ENCODE peak calls at places on chromosomes 1 and 21, in four cellular contexts. One of them, this sample, is unnamed.

GRCh38 chr21:35198004-35198403 is 148.9 kb upstream of the RUNX1 start:
- DNase-seq in GM10248: no peak
- DNase-seq in CD4-positive, CD25-positive, alpha-beta regulatory T cell: no peak
- DNase-seq in choroid plexus epithelial cell: peak
- DNase-seq in this sample: no peak

GRCh38 chr1:25056536-25056935 is 126.5 kb upstream of the RUNX3 start:
- DNase-seq in CD4-positive, CD25-positive, alpha-beta regulatory T cell: no peak
- DNase-seq in GM10248: no peak
- DNase-seq in choroid plexus epithelial cell: no peak
- DNase-seq in this sample: no peak

GRCh38 chr1:198064181-198064580 is 92.6 kb upstream of the NEK7 start:
- DNase-seq in CD4-positive, CD25-positive, alpha-beta regulatory T cell: no peak
- DNase-seq in choroid plexus epithelial cell: no peak
- DNase-seq in GM10248: no peak
- DNase-seq in this sample: no peak

GRCh38 chr1:231534703-231535159 is 6.3 kb downstream of the TSNAX start:
- DNase-seq in CD4-positive, CD25-positive, alpha-beta regulatory T cell: no peak
- DNase-seq in GM10248: no peak
- DNase-seq in choroid plexus epithelial cell: no peak
- DNase-seq in this sample: no peak

GRCh38 chr1:2314297-2314802 is 77.0 kb downstream of the MORN1 start:
- DNase-seq in GM10248: no peak
- DNase-seq in CD4-positive, CD25-positive, alpha-beta regulatory T cell: no peak
- DNase-seq in choroid plexus epithelial cell: peak
- DNase-seq in this sample: no peak

GRCh38 chr1:233549917-233550316 is 64.0 kb upstream of the KCNK1 start:
- DNase-seq in GM10248: no peak
- DNase-seq in CD4-positive, CD25-positive, alpha-beta regulatory T cell: no peak
- DNase-seq in choroid plexus epithelial cell: no peak
- DNase-seq in this sample: no peak

GRCh38 chr1:43951021-43951985 is 4.6 kb downstream of the IPO13 start:
- DNase-seq in GM10248: no peak
- DNase-seq in CD4-positive, CD25-positive, alpha-beta regulatory T cell: no peak
- DNase-seq in choroid plexus epithelial cell: no peak
- DNase-seq in this sample: no peak

GRCh38 chr1:237568955-237569354 is 321.8 kb downstream of the ZP4 start:
- DNase-seq in GM10248: no peak
- DNase-seq in choroid plexus epithelial cell: peak
- DNase-seq in CD4-positive, CD25-positive, alpha-beta regulatory T cell: no peak
- DNase-seq in this sample: no peak

GRCh38 chr1:182119631-182120030 is 58.1 kb upstream of the ZNF648 start:
- DNase-seq in GM10248: no peak
- DNase-seq in CD4-positive, CD25-positive, alpha-beta regulatory T cell: no peak
- DNase-seq in choroid plexus epithelial cell: no peak
- DNase-seq in this sample: no peak

GRCh38 chr1:116666747-116667576 is 571 bp downstream of the IGSF3 start:
- DNase-seq in choroid plexus epithelial cell: no peak
- DNase-seq in CD4-positive, CD25-positive, alpha-beta regulatory T cell: no peak
- DNase-seq in GM10248: peak
- DNase-seq in this sample: peak

GRCh38 chr1:28955930-28956552 is 41.7 kb downstream of the EPB41 start:
- DNase-seq in CD4-positive, CD25-positive, alpha-beta regulatory T cell: no peak
- DNase-seq in choroid plexus epithelial cell: peak
- DNase-seq in GM10248: no peak
- DNase-seq in this sample: no peak

GRCh38 chr1:39818482-39818881 is 29.8 kb upstream of the BMP8B start:
- DNase-seq in GM10248: no peak
- DNase-seq in CD4-positive, CD25-positive, alpha-beta regulatory T cell: no peak
- DNase-seq in choroid plexus epithelial cell: no peak
- DNase-seq in this sample: no peak

GRCh38 chr1:228336308-228337030 is 70.2 kb downstream of the TRIM11 start:
- DNase-seq in GM10248: no peak
- DNase-seq in choroid plexus epithelial cell: no peak
- DNase-seq in CD4-positive, CD25-positive, alpha-beta regulatory T cell: no peak
- DNase-seq in this sample: no peak

GRCh38 chr21:35886887-35887286 is 173.4 kb downstream of the SETD4 start:
- DNase-seq in CD4-positive, CD25-positive, alpha-beta regulatory T cell: no peak
- DNase-seq in GM10248: no peak
- DNase-seq in choroid plexus epithelial cell: no peak
- DNase-seq in this sample: no peak

GRCh38 chr21:44868707-44869106 is 4.8 kb downstream of the PTTG1IP start:
- DNase-seq in GM10248: no peak
- DNase-seq in choroid plexus epithelial cell: no peak
- DNase-seq in CD4-positive, CD25-positive, alpha-beta regulatory T cell: no peak
- DNase-seq in this sample: no peak

GRCh38 chr1:114353233-114353632 is 157.8 kb downstream of the TRIM33 start:
- DNase-seq in CD4-positive, CD25-positive, alpha-beta regulatory T cell: no peak
- DNase-seq in choroid plexus epithelial cell: peak
- DNase-seq in GM10248: no peak
- DNase-seq in this sample: no peak

GRCh38 chr1:117534995-117535467 is 70.8 kb upstream of the TENT5C start:
- DNase-seq in choroid plexus epithelial cell: peak
- DNase-seq in CD4-positive, CD25-positive, alpha-beta regulatory T cell: peak
- DNase-seq in GM10248: peak
- DNase-seq in this sample: peak

GRCh38 chr1:38964140-38964548 is 22.5 kb upstream of the RHBDL2 start:
- DNase-seq in choroid plexus epithelial cell: no peak
- DNase-seq in CD4-positive, CD25-positive, alpha-beta regulatory T cell: no peak
- DNase-seq in GM10248: peak
- DNase-seq in this sample: no peak

GRCh38 chr1:165371588-165372235 is 15.2 kb upstream of the LMX1A start:
- DNase-seq in CD4-positive, CD25-positive, alpha-beta regulatory T cell: no peak
- DNase-seq in GM10248: no peak
- DNase-seq in choroid plexus epithelial cell: no peak
- DNase-seq in this sample: no peak

GRCh38 chr1:20596106-20596505 is 7.2 kb downstream of the CDA start:
- DNase-seq in choroid plexus epithelial cell: peak
- DNase-seq in CD4-positive, CD25-positive, alpha-beta regulatory T cell: no peak
- DNase-seq in GM10248: no peak
- DNase-seq in this sample: no peak

GRCh38 chr1:41122851-41123518 is 101.5 kb upstream of the SLFNL1 start:
- DNase-seq in choroid plexus epithelial cell: peak
- DNase-seq in CD4-positive, CD25-positive, alpha-beta regulatory T cell: no peak
- DNase-seq in GM10248: peak
- DNase-seq in this sample: no peak

GRCh38 chr1:177948336-177948972 is 21.4 kb downstream of the SEC16B start:
- DNase-seq in GM10248: peak
- DNase-seq in CD4-positive, CD25-positive, alpha-beta regulatory T cell: no peak
- DNase-seq in choroid plexus epithelial cell: peak
- DNase-seq in this sample: no peak

GRCh38 chr1:75136158-75136815 is 2.1 kb downstream of the LHX8 start:
- DNase-seq in choroid plexus epithelial cell: no peak
- DNase-seq in GM10248: no peak
- DNase-seq in CD4-positive, CD25-positive, alpha-beta regulatory T cell: no peak
- DNase-seq in this sample: no peak

GRCh38 chr1:92410706-92411105 is 76.0 kb downstream of the GFI1 start:
- DNase-seq in CD4-positive, CD25-positive, alpha-beta regulatory T cell: peak
- DNase-seq in GM10248: no peak
- DNase-seq in choroid plexus epithelial cell: no peak
- DNase-seq in this sample: no peak

GRCh38 chr1:202623075-202623474 is 87.2 kb downstream of the SYT2 start:
- DNase-seq in choroid plexus epithelial cell: peak
- DNase-seq in CD4-positive, CD25-positive, alpha-beta regulatory T cell: no peak
- DNase-seq in GM10248: no peak
- DNase-seq in this sample: no peak

GRCh38 chr1:226002667-226003501 is 3.7 kb upstream of the SDE2 start:
- DNase-seq in GM10248: no peak
- DNase-seq in CD4-positive, CD25-positive, alpha-beta regulatory T cell: no peak
- DNase-seq in choroid plexus epithelial cell: peak
- DNase-seq in this sample: no peak

GRCh38 chr21:25708467-25709065 is 26.1 kb downstream of the ATP5PF start:
- DNase-seq in choroid plexus epithelial cell: peak
- DNase-seq in CD4-positive, CD25-positive, alpha-beta regulatory T cell: peak
- DNase-seq in GM10248: peak
- DNase-seq in this sample: peak

GRCh38 chr1:245587435-245588105 is 432.8 kb downstream of the KIF26B start:
- DNase-seq in CD4-positive, CD25-positive, alpha-beta regulatory T cell: no peak
- DNase-seq in GM10248: no peak
- DNase-seq in choroid plexus epithelial cell: no peak
- DNase-seq in this sample: no peak

GRCh38 chr1:94805912-94806311 is 14.2 kb upstream of the SLC44A3 start:
- DNase-seq in CD4-positive, CD25-positive, alpha-beta regulatory T cell: peak
- DNase-seq in choroid plexus epithelial cell: peak
- DNase-seq in GM10248: peak
- DNase-seq in this sample: peak

GRCh38 chr1:157240495-157241184 is 102.4 kb upstream of the ETV3 start:
- DNase-seq in choroid plexus epithelial cell: no peak
- DNase-seq in GM10248: no peak
- DNase-seq in CD4-positive, CD25-positive, alpha-beta regulatory T cell: no peak
- DNase-seq in this sample: no peak

GRCh38 chr1:29460211-29460610 is 223.9 kb downstream of the PTPRU start:
- DNase-seq in GM10248: no peak
- DNase-seq in CD4-positive, CD25-positive, alpha-beta regulatory T cell: no peak
- DNase-seq in choroid plexus epithelial cell: no peak
- DNase-seq in this sample: no peak

GRCh38 chr1:56758135-56758534 is 61.1 kb downstream of the FYB2 start:
- DNase-seq in CD4-positive, CD25-positive, alpha-beta regulatory T cell: no peak
- DNase-seq in GM10248: no peak
- DNase-seq in choroid plexus epithelial cell: no peak
- DNase-seq in this sample: no peak

GRCh38 chr1:93437976-93438605 is 9.8 kb upstream of the FNBP1L start:
- DNase-seq in GM10248: peak
- DNase-seq in CD4-positive, CD25-positive, alpha-beta regulatory T cell: peak
- DNase-seq in choroid plexus epithelial cell: peak
- DNase-seq in this sample: peak

GRCh38 chr21:21614966-21615365 is 616.8 kb downstream of the NCAM2 start:
- DNase-seq in choroid plexus epithelial cell: no peak
- DNase-seq in CD4-positive, CD25-positive, alpha-beta regulatory T cell: no peak
- DNase-seq in GM10248: no peak
- DNase-seq in this sample: no peak

GRCh38 chr1:116255933-116256649 is 117.0 kb upstream of the ATP1A1 start:
- DNase-seq in choroid plexus epithelial cell: peak
- DNase-seq in GM10248: no peak
- DNase-seq in CD4-positive, CD25-positive, alpha-beta regulatory T cell: no peak
- DNase-seq in this sample: no peak

This sample was measured in naive B cell.